ENCODE peak calls at places on chromosome 18, in six cellular contexts. T is NAMALWA, V is IMR-90, C is ureter, Z is Calu3, A is chondrocyte. U is an unnamed sample.
A peak's percentile ranks its signal among the peaks of the same experiment; 100 is the strongest.

GRCh38 chr18:55893948-55894347 is 306.0 kb upstream of the TCF4 start:
- DNase-seq in Z (no peak), A (no peak), T (no peak), V (no peak), C (no peak), U (no peak)

GRCh38 chr18:9838144-9838877 is 47.5 kb upstream of the TXNDC2 start:
- DNase-seq in Z (peak; percentile 37), T (no peak), A (no peak), C (no peak), V (no peak), U (peak; percentile 35)

GRCh38 chr18:30094556-30094955 is 948.0 kb downstream of the DSC3 start:
- DNase-seq in Z (no peak), T (no peak), V (peak; percentile 21), C (no peak), A (no peak), U (peak; percentile 64)

GRCh38 chr18:13524824-13525223 is 201.5 kb downstream of the FAM210A start:
- DNase-seq in Z (no peak), A (no peak), C (no peak), V (no peak), T (no peak), U (no peak)

GRCh38 chr18:394276-394996 is 106.1 kb downstream of the COLEC12 start:
- DNase-seq in V (no peak), C (no peak), Z (no peak), A (no peak), T (no peak), U (no peak)

GRCh38 chr18:35137632-35138031 is 96.4 kb downstream of the MAPRE2 start:
- DNase-seq in C (no peak), A (no peak), V (no peak), T (no peak), Z (no peak), U (no peak)

GRCh38 chr18:331231-331771 is 63.5 kb upstream of the THOC1 start:
- DNase-seq in T (no peak), Z (no peak), C (no peak), V (no peak), A (no peak), U (no peak)

GRCh38 chr18:67783215-67783946 is 266.9 kb upstream of the DSEL start:
- DNase-seq in V (peak; percentile 93), Z (no peak), T (no peak), A (no peak), C (no peak), U (peak; percentile 89)

GRCh38 chr18:35223797-35224196 is 17.0 kb upstream of the ZNF397 start:
- DNase-seq in Z (no peak), T (no peak), A (no peak), V (no peak), C (no peak), U (no peak)

GRCh38 chr18:33201509-33201926 is 239.0 kb downstream of the CCDC178 start:
- DNase-seq in T (peak; percentile 44), V (no peak), A (no peak), Z (peak; percentile 61), C (no peak), U (peak; percentile 53)

GRCh38 chr18:58284699-58285490 is 240.9 kb downstream of the NEDD4L start:
- DNase-seq in T (no peak), Z (no peak), C (no peak), A (no peak), V (no peak), U (no peak)

GRCh38 chr18:33355756-33356155 is 84.8 kb downstream of the CCDC178 start:
- DNase-seq in C (no peak), V (no peak), A (no peak), T (no peak), Z (no peak), U (no peak)

GRCh38 chr18:74496508-74497307 is 545 bp downstream of the CNDP2 start:
- DNase-seq in T (peak; percentile 64), C (peak; percentile 63), A (no peak), Z (peak; percentile 74), V (peak; percentile 42), U (peak; percentile 51)

GRCh38 chr18:49368161-49368875 is 92.1 kb downstream of the DYM start:
- DNase-seq in V (no peak), C (no peak), A (no peak), Z (peak; percentile 2), T (no peak), U (no peak)

GRCh38 chr18:35460719-35461118 is 37.0 kb downstream of the INO80C start:
- DNase-seq in C (no peak), A (no peak), T (no peak), Z (no peak), V (peak; percentile 75), U (peak; percentile 55)

GRCh38 chr18:71020342-71021096 is 731.7 kb downstream of the SOCS6 start:
- DNase-seq in C (no peak), T (no peak), Z (no peak), V (peak; percentile 50), A (no peak), U (peak; percentile 75)

GRCh38 chr18:63058521-63058920 is 261.0 kb downstream of the BCL2 start:
- DNase-seq in A (no peak), Z (no peak), C (no peak), V (no peak), T (no peak), U (no peak)

GRCh38 chr18:59900222-59901128 is 679 bp downstream of the PMAIP1 start:
- DNase-seq in C (peak; percentile 51), Z (peak; percentile 61), A (no peak), T (peak; percentile 95), V (peak; percentile 85), U (peak; percentile 80)

GRCh38 chr18:36352384-36352783 is 54.9 kb downstream of the FHOD3 start:
- DNase-seq in Z (no peak), V (peak; percentile 95), C (no peak), A (no peak), T (no peak), U (peak; percentile 96)

GRCh38 chr18:39489426-39489825 is 1923.8 kb upstream of the CELF4 start:
- DNase-seq in T (no peak), A (no peak), C (no peak), V (no peak), Z (no peak), U (peak; percentile 50)

GRCh38 chr18:50009772-50010171 is 185.2 kb downstream of the MYO5B start:
- DNase-seq in T (peak; percentile 79), C (peak; percentile 45), A (no peak), Z (peak; percentile 75), V (peak; percentile 5), U (peak; percentile 37)

GRCh38 chr18:23106575-23106974 is 28.7 kb upstream of the CABLES1 start:
- DNase-seq in A (no peak), T (no peak), C (no peak), Z (peak; percentile 80), V (peak; percentile 96), U (peak; percentile 77)

GRCh38 chr18:9851511-9851910 is 34.3 kb upstream of the TXNDC2 start:
- DNase-seq in V (no peak), T (no peak), C (no peak), Z (no peak), A (no peak), U (peak; percentile 62)

GRCh38 chr18:62521082-62521481 is 1.7 kb upstream of the ZCCHC2 start:
- DNase-seq in Z (no peak), A (no peak), T (no peak), C (no peak), V (no peak), U (no peak)

GRCh38 chr18:63109789-63110188 is 209.8 kb downstream of the BCL2 start:
- DNase-seq in Z (no peak), A (no peak), C (no peak), T (no peak), V (no peak), U (no peak)

GRCh38 chr18:52283927-52284326 is 56.1 kb upstream of the DCC start:
- DNase-seq in Z (no peak), A (no peak), T (no peak), C (no peak), V (no peak), U (no peak)

GRCh38 chr18:36338420-36338933 is 41.0 kb downstream of the FHOD3 start:
- DNase-seq in Z (no peak), T (no peak), A (no peak), C (no peak), V (no peak), U (no peak)

GRCh38 chr18:44792456-44793080 is 111.9 kb downstream of the SETBP1 start:
- DNase-seq in Z (no peak), A (no peak), V (peak; percentile 19), T (no peak), C (no peak), U (peak; percentile 17)

GRCh38 chr18:5600376-5601071 is 56.7 kb upstream of the EPB41L3 start:
- DNase-seq in T (peak; percentile 29), Z (no peak), V (peak; percentile 28), C (no peak), A (no peak), U (peak; percentile 49)

GRCh38 chr18:22132763-22133162 is 36.6 kb upstream of the GATA6 start:
- DNase-seq in T (no peak), A (no peak), V (no peak), C (no peak), Z (no peak), U (no peak)

U was measured in fibroblast of pulmonary artery.